ENCODE peak calls at places on chromosomes 5 and 9, in eight cellular contexts. J, T, C, A, K, S, U and O are unnamed samples.

GRCh38 chr5:129915415-129915814 is 11.2 kb downstream of the CHSY3 start:
- DNase-seq in J (no peak), T (no peak), C (no peak), A (no peak), K (no peak), S (no peak), U (no peak), O (no peak)

GRCh38 chr5:62284946-62285891 is 20.8 kb upstream of the KIF2A start:
- DNase-seq in J (no peak), T (no peak), C (peak; percentile 59), A (no peak), K (no peak), S (no peak), U (peak; percentile 71), O (no peak)

GRCh38 chr5:136332213-136332612 is 33.1 kb downstream of the TRPC7 start:
- DNase-seq in J (no peak), T (no peak), C (no peak), A (no peak), K (no peak), S (no peak), U (no peak), O (no peak)

GRCh38 chr5:107864793-107865192 is 194.1 kb upstream of the EFNA5 start:
- DNase-seq in J (no peak), T (no peak), C (no peak), A (no peak), K (no peak), S (no peak), U (no peak), O (peak; percentile 31)

GRCh38 chr9:6598249-6598725 is 47.2 kb downstream of the GLDC start:
- DNase-seq in J (no peak), T (no peak), C (no peak), A (no peak), K (no peak), S (no peak), U (peak; percentile 92), O (no peak)

GRCh38 chr5:27594141-27594540 is 555.8 kb upstream of the CDH9 start:
- DNase-seq in J (no peak), T (no peak), C (no peak), A (no peak), K (no peak), S (no peak), U (no peak), O (no peak)

GRCh38 chr9:17531642-17532254 is 47.1 kb upstream of the SH3GL2 start:
- DNase-seq in J (peak; percentile 82), T (peak; percentile 10), C (peak; percentile 35), A (no peak), K (peak; percentile 59), S (peak; percentile 32), U (no peak), O (peak; percentile 53)

GRCh38 chr5:137279631-137280236 is 219.4 kb downstream of the SPOCK1 start:
- DNase-seq in J (no peak), T (no peak), C (no peak), A (no peak), K (no peak), S (no peak), U (no peak), O (no peak)

GRCh38 chr5:160451281-160451680 is 29.6 kb downstream of the PTTG1 start:
- DNase-seq in J (no peak), T (no peak), C (no peak), A (no peak), K (no peak), S (no peak), U (no peak), O (peak; percentile 45)

DNA sequence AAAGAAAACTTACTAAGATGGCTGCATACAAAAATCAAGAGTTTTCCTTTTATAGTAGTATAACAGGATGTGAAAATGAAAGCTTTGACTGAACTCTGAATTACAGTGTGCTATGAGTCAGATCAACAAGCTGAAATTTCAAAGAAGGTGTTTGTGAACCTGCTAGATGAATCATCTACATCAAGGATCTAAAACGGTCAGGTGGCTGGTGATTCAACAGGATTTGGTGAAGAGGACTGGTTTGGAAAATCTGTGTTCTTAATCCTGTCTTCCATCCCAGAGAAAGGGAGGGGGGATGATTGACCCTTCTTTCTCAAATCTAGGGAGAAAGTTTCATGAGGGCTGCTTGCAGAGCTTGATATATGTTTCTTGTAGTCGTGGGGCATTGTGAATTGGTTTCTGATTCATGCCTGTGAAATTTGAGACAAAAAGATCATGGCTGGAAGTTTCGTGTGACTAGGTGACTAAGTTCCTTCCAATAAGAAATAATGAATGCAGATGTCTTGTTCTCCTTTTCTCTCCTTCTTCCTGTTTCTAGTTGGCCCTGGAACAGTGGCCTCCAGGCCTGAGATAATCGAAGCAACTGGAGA is 67.0 kb downstream of the MRPS30 start:
- DNase-seq in J (peak; percentile 7), T (peak; percentile 98), C (no peak), A (no peak), K (no peak), S (peak; percentile 51), U (peak; percentile 55), O (peak; percentile 89)
- TF ChIP-seq POLR2AphosphoS5 in J (no peak), T (peak; percentile 49), C (no peak), A (no peak), K (no peak), S (no peak), U (no peak), O (no peak)

DNA sequence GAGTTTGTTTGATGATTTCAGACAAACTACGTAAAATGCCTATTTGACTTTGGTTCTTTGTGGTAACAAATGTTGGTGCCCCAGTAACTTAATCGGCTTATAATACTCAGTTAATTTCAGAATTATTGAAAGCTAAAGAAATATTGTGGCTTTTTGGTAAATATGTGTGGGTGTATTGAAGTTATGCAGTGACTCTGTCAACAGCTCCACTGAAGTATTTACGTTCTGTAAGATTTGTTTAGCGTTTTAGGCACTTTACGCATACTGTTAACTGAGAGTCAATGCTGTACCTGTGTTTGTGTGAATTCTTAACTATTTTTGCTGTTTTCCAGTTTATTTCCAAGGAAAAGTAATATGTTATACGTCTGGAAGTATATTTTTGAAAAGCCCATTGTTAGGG is 2.2 kb downstream of the RAD23B start:
- DNase-seq in J (no peak), T (no peak), C (no peak), A (no peak), K (no peak), S (no peak), U (no peak), O (peak; percentile 34)
- H4K20me1 ChIP-seq in J (peaks cover 42% of the 10 kb centered on the region), T (peaks cover 54% of the 10 kb centered on the region), C (peaks cover 44% of the 10 kb centered on the region), A (peaks cover 17% of the 10 kb centered on the region), K (peaks cover 65% of the 10 kb centered on the region), S (peaks cover 61% of the 10 kb centered on the region), U (no peaks in the 10 kb centered on the region), O (peaks cover 21% of the 10 kb centered on the region)

GRCh38 chr9:136792321-136793062 is 1.3 kb downstream of the TMEM141 start:
- DNase-seq in J (no peak), T (no peak), C (no peak), A (no peak), K (no peak), S (no peak), U (no peak), O (no peak)

GRCh38 chr9:136795027-136795402 is 1.1 kb upstream of the CCDC183 start:
- DNase-seq in J (no peak), T (no peak), C (no peak), A (no peak), K (no peak), S (no peak), U (no peak), O (no peak)

GRCh38 chr9:136796238-136796774 is at the start of gene CCDC183:
- DNase-seq in J (no peak), T (no peak), C (no peak), A (no peak), K (no peak), S (no peak), U (no peak), O (no peak)

GRCh38 chr9:136793063-136793946 is 2.2 kb downstream of the TMEM141 start:
- DNase-seq in J (peak; percentile 38), T (no peak), C (peak; percentile 46), A (no peak), K (no peak), S (peak; percentile 49), U (no peak), O (no peak)

DNA sequence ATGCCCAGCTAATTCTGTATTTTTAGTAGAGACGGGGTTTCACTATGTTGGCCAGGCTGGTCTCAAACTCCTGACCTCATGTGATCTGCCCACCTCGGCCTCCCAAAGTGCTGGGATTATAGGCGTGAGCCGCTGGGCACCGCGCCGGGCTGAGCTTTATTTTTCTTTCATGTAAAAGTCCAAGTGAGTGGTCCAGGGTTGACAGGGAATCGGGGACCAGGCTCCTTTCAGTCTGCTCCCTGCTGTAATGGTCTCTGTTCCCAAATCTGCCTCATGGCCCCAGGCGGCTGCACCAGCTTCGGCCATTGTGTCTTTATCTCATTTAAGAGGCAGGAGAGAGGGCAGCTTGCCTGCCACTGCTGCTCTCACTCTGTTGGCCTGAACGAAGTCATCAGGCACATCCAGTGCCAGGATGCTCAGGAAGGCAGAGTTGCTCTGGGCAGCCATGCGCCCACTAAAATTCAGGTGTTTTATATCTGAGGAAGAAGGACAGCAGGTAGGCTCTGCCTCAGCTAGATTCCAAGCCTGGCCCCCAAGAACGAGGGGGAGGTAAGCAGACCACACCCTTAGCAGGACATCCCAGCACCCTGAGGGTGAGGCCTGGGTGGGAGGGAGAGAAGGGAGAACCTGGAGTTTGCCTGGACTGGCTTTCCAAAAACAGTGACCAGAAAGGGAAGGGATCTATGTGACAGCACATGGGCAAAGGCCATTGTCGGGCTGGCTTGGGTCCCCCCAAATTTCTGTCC is 1.7 kb upstream of the CCDC183 start:
- DNase-seq in J (no peak), T (no peak), C (no peak), A (no peak), K (no peak), S (no peak), U (no peak), O (no peak)
- TF ChIP-seq POLR2AphosphoS5 in J (no peak), T (no peak), C (no peak), A (no peak), K (no peak), S (no peak), U (no peak), O (no peak)

GRCh38 chr9:110126457-110126856 is 81.5 kb downstream of the C9orf152 start:
- DNase-seq in J (no peak), T (no peak), C (no peak), A (no peak), K (no peak), S (no peak), U (no peak), O (peak; percentile 75)
- H4K20me1 ChIP-seq in J (no peaks in the 10 kb centered on the region), T (no peaks in the 10 kb centered on the region), C (no peaks in the 10 kb centered on the region), A (peaks cover 4% of the 10 kb centered on the region), K (peaks cover 100% of the 10 kb centered on the region), S (peaks cover 11% of the 10 kb centered on the region), U (no peaks in the 10 kb centered on the region), O (peaks cover 3% of the 10 kb centered on the region)

DNA sequence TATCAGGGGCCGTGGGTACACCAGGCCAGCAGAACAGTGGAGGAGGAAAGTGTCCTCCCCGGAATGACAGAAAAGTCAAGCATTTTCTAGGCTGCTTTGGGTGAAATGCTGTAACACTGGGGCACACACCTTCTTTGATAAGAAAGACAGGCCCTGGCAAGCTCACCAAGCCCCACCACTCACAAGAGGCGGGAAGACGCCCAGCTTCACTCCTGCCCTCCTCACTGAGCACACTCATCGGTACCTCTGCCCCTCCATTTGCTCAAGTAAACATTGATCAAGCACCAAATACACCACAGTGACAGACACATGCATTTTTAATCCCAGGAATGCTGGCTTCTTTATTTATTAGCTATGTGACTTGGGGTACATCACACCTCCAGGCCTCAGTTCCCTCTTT is 43.1 kb downstream of the B4GALT1 start:
- DNase-seq in J (no peak), T (no peak), C (no peak), A (no peak), K (no peak), S (no peak), U (no peak), O (no peak)
- TF ChIP-seq POLR2AphosphoS5 in J (no peak), T (no peak), C (no peak), A (no peak), K (no peak), S (no peak), U (no peak), O (no peak)